ENCODE peak calls at places on chromosomes 12 and 14, in four cellular contexts. I is K562, X is HepG2, F is H1. G is an unnamed sample.

GRCh38 chr12:68611094-68611818 is 557 bp downstream of the RAP1B start:
- DNase-seq in F (no peak), I (peak; percentile 76), X (no peak), G (no peak)

GRCh38 chr12:5473076-5473475 is 41.2 kb downstream of the NTF3 start:
- DNase-seq in X (no peak), F (no peak), I (no peak), G (no peak)

GRCh38 chr12:48651681-48652080 is 30.4 kb downstream of the KANSL2 start:
- DNase-seq in F (no peak), X (no peak), I (no peak), G (no peak)

GRCh38 chr12:89733579-89734201 is 25.1 kb upstream of the ATP2B1 start:
- DNase-seq in F (no peak), X (no peak), I (no peak), G (no peak)

GRCh38 chr12:52341066-52341580 is 19.9 kb upstream of the KRT83 start:
- DNase-seq in F (no peak), I (no peak), X (no peak), G (no peak)

GRCh38 chr12:126772171-126772864 is 1494.7 kb upstream of the TMEM132C start:
- DNase-seq in X (peak; percentile 6), I (peak; percentile 23), F (no peak), G (peak; percentile 83)

GRCh38 chr14:94780536-94781404 is 10.9 kb upstream of the GSC start:
- DNase-seq in F (no peak), X (no peak), I (no peak), G (no peak)

GRCh38 chr12:105378821-105379400 is 48.4 kb downstream of the C12orf75 start:
- DNase-seq in X (peak; percentile 13), I (no peak), F (no peak), G (no peak)

GRCh38 chr14:21039585-21040369 is 2.4 kb upstream of the RNASE7 start:
- DNase-seq in I (no peak), X (peak; percentile 85), F (no peak), G (no peak)
- TF ChIP-seq HDAC6 in I (no peak), X (no peak), F (no peak), G (no peak)

GRCh38 chr14:22553445-22553844 is 35.6 kb downstream of the DAD1 start:
- DNase-seq in F (no peak), X (no peak), I (no peak), G (no peak)

GRCh38 chr14:22552827-22553076 is 36.3 kb downstream of the DAD1 start:
- DNase-seq in F (no peak), X (no peak), I (no peak), G (no peak)

GRCh38 chr14:22549981-22550670 is 38.9 kb downstream of the DAD1 start:
- DNase-seq in I (no peak), F (peak; percentile 43), X (no peak), G (peak; percentile 87)

GRCh38 chr14:22552001-22552826 is 36.8 kb downstream of the DAD1 start:
- DNase-seq in F (no peak), I (no peak), X (no peak), G (no peak)

DNA sequence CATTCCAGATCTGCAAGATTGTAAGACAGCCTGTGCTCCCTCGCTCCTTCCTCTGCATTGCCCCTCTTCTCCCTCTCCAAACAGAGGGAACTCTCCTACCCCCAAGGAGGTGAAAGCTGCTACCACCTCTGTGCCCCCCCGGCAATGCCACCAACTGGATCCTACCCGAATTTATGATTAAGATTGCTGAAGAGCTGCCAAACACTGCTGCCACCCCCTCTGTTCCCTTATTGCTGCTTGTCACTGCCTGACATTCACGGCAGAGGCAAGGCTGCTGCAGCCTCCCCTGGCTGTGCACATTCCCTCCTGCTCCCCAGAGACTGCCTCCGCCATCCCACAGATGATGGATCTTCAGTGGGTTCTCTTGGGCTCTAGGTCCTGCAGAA is 37.4 kb downstream of the DAD1 start:
- DNase-seq in I (no peak), F (no peak), X (no peak), G (no peak)
- TF ChIP-seq HDAC6 in I (no peak), F (no peak), X (no peak), G (no peak)

GRCh38 chr12:95169368-95169767 is 47.9 kb downstream of the FGD6 start:
- DNase-seq in F (no peak), X (peak; percentile 80), I (peak; percentile 32), G (no peak)
- TF ChIP-seq HDAC6 in F (no peak), X (no peak), I (no peak), G (no peak)

GRCh38 chr12:107894589-107894988 is 120.1 kb downstream of the ASCL4 start:
- DNase-seq in X (no peak), I (no peak), F (no peak), G (no peak)
- TF ChIP-seq HDAC6 in X (no peak), I (no peak), F (no peak), G (no peak)

DNA sequence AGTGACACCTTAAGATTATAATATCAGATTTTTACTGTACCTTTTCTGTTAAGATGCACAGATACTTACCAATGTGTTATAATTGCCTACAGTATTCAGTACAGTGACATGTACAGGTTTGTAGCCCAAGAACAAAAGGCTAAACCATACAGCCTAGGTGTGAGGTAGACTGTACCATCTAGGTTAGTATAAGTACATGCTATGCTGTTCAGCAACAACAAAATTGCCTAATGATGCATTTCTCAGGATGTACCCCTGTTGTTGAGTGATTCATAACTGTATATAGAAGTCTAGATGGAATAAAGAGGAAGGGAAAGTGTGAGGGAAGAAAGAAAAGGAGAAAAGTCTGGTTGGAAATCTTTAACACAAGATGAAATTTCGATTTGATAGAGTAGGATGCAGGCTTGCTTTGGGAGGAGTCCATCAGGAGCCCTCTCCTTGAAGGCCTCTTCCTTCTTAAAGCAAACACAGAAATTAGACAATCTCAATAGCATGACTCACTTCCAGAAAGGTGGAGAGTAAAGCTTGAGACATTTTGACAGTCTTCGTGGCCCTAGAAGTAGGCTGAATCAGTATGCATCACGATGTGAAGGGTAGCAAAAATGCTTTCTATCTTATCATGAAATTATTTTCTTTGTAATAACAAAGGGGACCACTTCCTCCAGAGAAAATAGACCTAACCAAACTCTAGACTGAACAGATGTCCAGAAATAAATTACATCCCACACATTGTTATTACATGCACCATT is 191.5 kb downstream of the SYT1 start:
- DNase-seq in I (no peak), F (no peak), X (no peak), G (no peak)
- TF ChIP-seq HDAC6 in I (no peak), F (no peak), X (no peak), G (no peak)

DNA sequence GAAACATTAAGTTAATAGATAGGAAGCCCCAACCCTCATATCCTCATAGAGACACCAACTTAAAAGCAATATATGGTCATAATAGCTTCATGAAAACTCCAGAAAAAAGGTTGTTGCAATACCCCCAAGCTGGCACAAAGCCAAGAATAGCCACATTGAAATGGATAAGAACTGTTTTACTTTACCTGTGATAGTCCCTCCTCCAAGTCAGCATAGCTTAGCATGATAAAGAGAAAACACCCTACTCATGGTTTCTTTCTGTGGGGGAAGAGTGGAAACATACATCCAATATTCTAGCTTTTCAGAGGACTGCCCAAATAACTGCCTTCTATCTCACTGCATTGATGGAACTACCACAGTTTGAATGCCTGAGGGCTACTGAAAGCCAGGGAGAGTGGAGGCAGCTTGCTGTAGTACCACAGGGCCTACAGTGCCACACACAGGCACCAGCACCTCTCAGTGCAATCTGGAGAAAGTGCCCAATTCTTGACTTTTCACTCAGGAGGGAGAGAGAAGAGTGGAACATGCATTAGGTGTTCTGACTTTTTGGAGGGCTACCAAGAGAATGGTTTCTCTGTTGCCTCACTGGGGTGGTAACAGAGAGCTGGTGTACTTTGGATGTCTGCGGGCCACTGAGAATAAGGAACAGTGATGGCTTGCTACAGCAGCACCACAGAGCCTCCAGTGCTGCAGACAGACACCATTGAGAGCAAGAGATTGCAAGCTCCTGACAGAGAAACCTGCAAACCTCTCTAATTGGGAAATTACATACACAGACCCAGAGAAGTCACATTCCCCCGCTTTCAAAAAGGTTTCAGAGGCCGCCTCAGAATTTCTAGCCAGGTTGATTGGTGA is 157.1 kb upstream of the GARIN2 start:
- DNase-seq in F (no peak), I (no peak), X (no peak), G (no peak)
- TF ChIP-seq HDAC6 in F (no peak), I (no peak), X (no peak), G (no peak)

GRCh38 chr12:12008232-12008850 is 62.4 kb upstream of the BCL2L14 start:
- DNase-seq in I (no peak), X (no peak), F (no peak), G (no peak)
- TF ChIP-seq HDAC6 in I (no peak), X (no peak), F (no peak), G (no peak)

DNA sequence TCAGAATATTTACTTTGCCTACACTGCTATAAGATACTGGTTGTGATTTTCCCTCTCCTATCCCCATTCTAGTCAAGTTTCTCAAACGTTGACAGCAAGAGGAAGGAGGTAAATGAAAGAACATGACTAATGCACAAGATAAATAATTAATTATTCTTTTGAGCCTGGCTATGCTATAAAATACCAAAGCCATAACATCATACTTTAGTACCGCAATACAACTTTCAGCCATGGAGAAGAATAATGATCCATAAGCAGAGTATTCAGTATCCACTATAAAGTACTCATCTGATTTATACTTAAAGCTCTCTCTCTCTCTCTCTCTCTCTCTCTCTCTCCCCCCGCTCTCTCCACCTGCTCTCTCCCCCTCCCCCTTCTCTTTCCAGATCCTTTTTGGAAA is 41.3 kb downstream of the TDG start:
- DNase-seq in F (no peak), X (no peak), I (no peak), G (no peak)
- TF ChIP-seq HDAC6 in F (no peak), X (no peak), I (no peak), G (no peak)